ENCODE peak calls at places on chromosomes 2 and 18, in six cellular contexts. One of them, this sample, is unnamed. For H3K4me1 and H3K9me3, the result is how much of the 10 kb centered on the place peaks cover.

GRCh38 chr18:36496022-36496421 is 198.5 kb downstream of the FHOD3 start:
- DNase-seq in fibroblast of lung: peak
- DNase-seq in transverse colon: no peak
- DNase-seq in right lobe of liver: no peak
- DNase-seq in ovary: no peak
- DNase-seq in left ventricle myocardium inferior: no peak
- DNase-seq in this sample: no peak

GRCh38 chr2:72326759-72327158 is 179.1 kb upstream of the CYP26B1 start:
- DNase-seq in transverse colon: no peak
- DNase-seq in ovary: no peak
- DNase-seq in left ventricle myocardium inferior: no peak
- DNase-seq in right lobe of liver: no peak
- DNase-seq in fibroblast of lung: peak
- DNase-seq in this sample: no peak

GRCh38 chr2:239895116-239895515 is 130.0 kb downstream of the NDUFA10 start:
- DNase-seq in fibroblast of lung: no peak
- DNase-seq in left ventricle myocardium inferior: no peak
- DNase-seq in right lobe of liver: no peak
- DNase-seq in ovary: no peak
- DNase-seq in transverse colon: no peak
- DNase-seq in this sample: no peak

GRCh38 chr18:50441518-50441917 is 66.7 kb downstream of the SKA1 start:
- DNase-seq in ovary: no peak
- DNase-seq in right lobe of liver: no peak
- DNase-seq in transverse colon: no peak
- DNase-seq in left ventricle myocardium inferior: no peak
- DNase-seq in fibroblast of lung: peak
- DNase-seq in this sample: no peak

GRCh38 chr18:5628512-5629255 is 84.9 kb upstream of the EPB41L3 start:
- DNase-seq in left ventricle myocardium inferior: peak
- DNase-seq in fibroblast of lung: peak
- DNase-seq in ovary: peak
- DNase-seq in transverse colon: peak
- DNase-seq in right lobe of liver: peak
- DNase-seq in this sample: peak

GRCh38 chr2:18406219-18406618 is 154.2 kb downstream of the RDH14 start:
- DNase-seq in fibroblast of lung: no peak
- DNase-seq in transverse colon: no peak
- DNase-seq in ovary: no peak
- DNase-seq in right lobe of liver: no peak
- DNase-seq in left ventricle myocardium inferior: no peak
- DNase-seq in this sample: no peak

GRCh38 chr2:199910338-199911051 is 598 bp upstream of the C2orf69 start:
- DNase-seq in ovary: no peak
- DNase-seq in transverse colon: no peak
- DNase-seq in right lobe of liver: no peak
- DNase-seq in left ventricle myocardium inferior: no peak
- DNase-seq in fibroblast of lung: no peak
- DNase-seq in this sample: no peak

GRCh38 chr2:124983595-124983994 is 958.5 kb downstream of the CNTNAP5 start:
- DNase-seq in ovary: no peak
- DNase-seq in left ventricle myocardium inferior: no peak
- DNase-seq in fibroblast of lung: peak
- DNase-seq in right lobe of liver: no peak
- DNase-seq in transverse colon: no peak
- DNase-seq in this sample: no peak

GRCh38 chr2:25250331-25251031 is 82.1 kb upstream of the POMC start:
- DNase-seq in transverse colon: no peak
- DNase-seq in right lobe of liver: no peak
- DNase-seq in ovary: no peak
- DNase-seq in fibroblast of lung: peak
- DNase-seq in left ventricle myocardium inferior: no peak
- DNase-seq in this sample: no peak

GRCh38 chr2:218671077-218671653 is 637 bp downstream of the RNF25 start:
- DNase-seq in transverse colon: no peak
- DNase-seq in fibroblast of lung: peak
- DNase-seq in left ventricle myocardium inferior: no peak
- DNase-seq in right lobe of liver: no peak
- DNase-seq in ovary: no peak
- DNase-seq in this sample: no peak

GRCh38 chr2:166148811-166149400 is 21.1 kb upstream of the SCN1A start:
- DNase-seq in transverse colon: no peak
- DNase-seq in ovary: no peak
- DNase-seq in left ventricle myocardium inferior: peak
- DNase-seq in fibroblast of lung: no peak
- DNase-seq in right lobe of liver: no peak
- DNase-seq in this sample: no peak

GRCh38 chr2:176187306-176188217 is 906 bp upstream of the HOXD1 start:
- DNase-seq in left ventricle myocardium inferior: no peak
- DNase-seq in fibroblast of lung: no peak
- DNase-seq in right lobe of liver: no peak
- DNase-seq in transverse colon: peak
- DNase-seq in ovary: no peak
- DNase-seq in this sample: no peak

GRCh38 chr18:66440433-66440832 is 163.5 kb downstream of the CDH19 start:
- DNase-seq in fibroblast of lung: no peak
- DNase-seq in left ventricle myocardium inferior: no peak
- DNase-seq in transverse colon: no peak
- DNase-seq in right lobe of liver: peak
- DNase-seq in ovary: no peak
- DNase-seq in this sample: no peak

GRCh38 chr18:54220406-54220805 is 4.1 kb downstream of the MBD2 start:
- DNase-seq in fibroblast of lung: no peak
- DNase-seq in left ventricle myocardium inferior: no peak
- DNase-seq in transverse colon: no peak
- DNase-seq in ovary: no peak
- DNase-seq in right lobe of liver: no peak
- DNase-seq in this sample: no peak

GRCh38 chr18:62578980-62579511 is 56.2 kb downstream of the ZCCHC2 start:
- DNase-seq in transverse colon: no peak
- DNase-seq in right lobe of liver: no peak
- DNase-seq in ovary: no peak
- DNase-seq in left ventricle myocardium inferior: no peak
- DNase-seq in fibroblast of lung: no peak
- DNase-seq in this sample: no peak

GRCh38 chr2:134347756-134348155 is 93.9 kb downstream of the MGAT5 start:
- DNase-seq in right lobe of liver: no peak
- DNase-seq in transverse colon: no peak
- DNase-seq in fibroblast of lung: peak
- DNase-seq in ovary: no peak
- DNase-seq in left ventricle myocardium inferior: no peak
- DNase-seq in this sample: no peak

GRCh38 chr2:66574701-66575624 is 140.0 kb downstream of the MEIS1 start:
- DNase-seq in left ventricle myocardium inferior: peak
- DNase-seq in transverse colon: peak
- DNase-seq in ovary: peak
- DNase-seq in fibroblast of lung: peak
- DNase-seq in right lobe of liver: peak
- DNase-seq in this sample: no peak

GRCh38 chr2:197707316-197708213 is 2.4 kb downstream of the MARS2 start:
- DNase-seq in right lobe of liver: no peak
- DNase-seq in left ventricle myocardium inferior: no peak
- DNase-seq in transverse colon: no peak
- DNase-seq in fibroblast of lung: peak
- DNase-seq in ovary: no peak
- DNase-seq in this sample: no peak

GRCh38 chr2:148745151-148745851 is 100.8 kb downstream of the EPC2 start:
- DNase-seq in transverse colon: no peak
- DNase-seq in right lobe of liver: no peak
- DNase-seq in left ventricle myocardium inferior: no peak
- DNase-seq in fibroblast of lung: no peak
- DNase-seq in ovary: no peak
- DNase-seq in this sample: no peak

DNA sequence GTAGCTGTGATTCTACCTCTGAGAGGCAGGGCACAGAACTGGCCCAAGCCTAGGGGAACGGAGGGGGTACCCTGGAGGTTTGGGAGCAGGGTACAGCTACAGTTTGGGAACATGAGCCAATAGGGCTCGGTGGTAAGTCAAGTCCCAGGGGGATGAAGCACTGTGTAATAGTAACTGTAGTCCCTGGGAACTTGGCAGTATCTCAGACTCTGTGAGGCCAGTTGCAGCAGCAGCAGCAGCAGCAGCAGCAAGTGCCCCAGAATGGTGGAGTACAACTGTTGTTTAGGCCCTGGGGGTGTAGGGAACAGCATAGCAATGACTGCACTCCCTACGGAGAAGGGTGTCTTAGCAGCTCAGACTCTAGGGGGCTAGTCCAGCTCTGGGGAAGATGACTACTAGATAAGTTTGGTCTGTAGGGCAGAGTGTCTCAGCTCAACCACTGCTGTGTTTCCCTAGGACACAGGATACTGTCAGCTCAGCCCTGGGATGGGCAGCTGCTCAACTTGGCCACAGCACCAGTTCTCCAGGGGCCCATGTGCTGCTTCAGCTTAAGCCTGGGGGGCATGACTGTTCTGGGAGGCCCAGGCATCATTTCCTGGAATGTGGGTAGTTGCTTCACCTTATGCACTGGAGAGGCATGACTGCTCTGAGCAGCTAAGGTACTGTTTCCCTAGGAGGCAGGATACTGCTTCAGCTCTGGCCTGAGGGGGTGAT is 20.5 kb downstream of the CARF start:
- DNase-seq in ovary: no peak
- DNase-seq in right lobe of liver: no peak
- DNase-seq in transverse colon: no peak
- DNase-seq in fibroblast of lung: no peak
- DNase-seq in left ventricle myocardium inferior: no peak
- DNase-seq in this sample: no peak
- H3K4me1 ChIP-seq in ovary: under half
- H3K4me1 ChIP-seq in right lobe of liver: under half
- H3K4me1 ChIP-seq in transverse colon: under half
- H3K4me1 ChIP-seq in fibroblast of lung: under half
- H3K4me1 ChIP-seq in left ventricle myocardium inferior: under half
- H3K4me1 ChIP-seq in this sample: under half

GRCh38 chr2:569681-570080 is 107.5 kb downstream of the TMEM18 start:
- DNase-seq in right lobe of liver: no peak
- DNase-seq in fibroblast of lung: no peak
- DNase-seq in transverse colon: no peak
- DNase-seq in left ventricle myocardium inferior: no peak
- DNase-seq in ovary: no peak
- DNase-seq in this sample: no peak
- H3K9me3 ChIP-seq in right lobe of liver: under half
- H3K9me3 ChIP-seq in fibroblast of lung: under half
- H3K9me3 ChIP-seq in transverse colon: under half
- H3K9me3 ChIP-seq in left ventricle myocardium inferior: under half
- H3K9me3 ChIP-seq in ovary: under half
- H3K9me3 ChIP-seq in this sample: under half

GRCh38 chr2:153946036-153946435 is 74.3 kb downstream of the GALNT13 start:
- DNase-seq in fibroblast of lung: no peak
- DNase-seq in transverse colon: no peak
- DNase-seq in left ventricle myocardium inferior: no peak
- DNase-seq in ovary: no peak
- DNase-seq in right lobe of liver: no peak
- DNase-seq in this sample: no peak
- H3K27ac ChIP-seq in fibroblast of lung: no peak
- H3K27ac ChIP-seq in transverse colon: no peak
- H3K27ac ChIP-seq in left ventricle myocardium inferior: no peak
- H3K27ac ChIP-seq in ovary: no peak
- H3K27ac ChIP-seq in right lobe of liver: no peak
- H3K27ac ChIP-seq in this sample: no peak

GRCh38 chr2:111121873-111122630 is 1.3 kb downstream of the BCL2L11 start:
- DNase-seq in left ventricle myocardium inferior: peak
- DNase-seq in right lobe of liver: peak
- DNase-seq in transverse colon: peak
- DNase-seq in ovary: peak
- DNase-seq in fibroblast of lung: peak
- DNase-seq in this sample: peak
- H3K4me1 ChIP-seq in left ventricle myocardium inferior: half or more
- H3K4me1 ChIP-seq in right lobe of liver: under half
- H3K4me1 ChIP-seq in transverse colon: under half
- H3K4me1 ChIP-seq in ovary: under half
- H3K4me1 ChIP-seq in fibroblast of lung: under half
- H3K4me1 ChIP-seq in this sample: under half

DNA sequence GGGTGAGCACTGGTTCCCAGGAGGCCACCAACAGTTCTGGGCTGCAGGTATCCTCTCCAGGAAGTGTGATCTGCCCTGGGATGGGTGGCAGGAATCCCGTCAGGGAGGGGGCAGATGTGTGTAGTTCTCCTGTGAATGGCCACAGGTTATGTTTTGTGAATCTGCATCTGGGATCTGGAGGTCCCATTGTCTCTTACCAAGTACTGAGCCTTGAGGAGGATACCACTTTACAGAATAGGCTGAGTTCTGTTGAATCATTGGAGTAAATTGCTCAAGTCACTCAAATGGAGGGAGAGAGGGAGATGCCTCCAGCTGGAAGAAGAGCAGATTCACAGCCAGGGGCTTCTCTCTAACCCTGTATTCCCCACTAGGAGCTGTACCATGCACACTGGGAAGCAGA is 168.2 kb downstream of the ANKRD30B start:
- DNase-seq in fibroblast of lung: no peak
- DNase-seq in ovary: no peak
- DNase-seq in right lobe of liver: no peak
- DNase-seq in transverse colon: no peak
- DNase-seq in left ventricle myocardium inferior: no peak
- DNase-seq in this sample: no peak
- H3K9me3 ChIP-seq in fibroblast of lung: under half
- H3K9me3 ChIP-seq in ovary: under half
- H3K9me3 ChIP-seq in right lobe of liver: under half
- H3K9me3 ChIP-seq in transverse colon: under half
- H3K9me3 ChIP-seq in left ventricle myocardium inferior: under half
- H3K9me3 ChIP-seq in this sample: under half

DNA sequence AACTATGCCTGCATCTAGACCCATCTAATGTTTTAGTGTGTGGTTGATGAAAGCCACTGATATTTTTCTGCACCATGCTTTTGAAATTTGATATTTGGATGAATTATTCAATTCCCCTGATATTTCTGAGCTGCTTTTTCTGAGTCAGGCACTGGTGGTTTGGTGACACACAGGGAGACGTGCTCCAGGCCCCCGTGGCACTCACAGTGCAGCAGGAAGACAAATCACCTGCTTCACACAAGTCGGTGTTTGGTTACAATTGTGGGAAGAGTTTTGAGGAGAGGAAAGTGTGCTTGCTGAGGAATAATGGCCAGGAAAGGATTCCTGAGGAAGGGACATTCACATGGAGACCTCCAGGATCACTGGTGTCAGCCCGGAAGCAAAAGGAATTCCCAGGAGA is 179.7 kb downstream of the ACKR3 start:
- DNase-seq in transverse colon: no peak
- DNase-seq in fibroblast of lung: peak
- DNase-seq in left ventricle myocardium inferior: no peak
- DNase-seq in ovary: no peak
- DNase-seq in right lobe of liver: no peak
- DNase-seq in this sample: peak
- H3K27ac ChIP-seq in transverse colon: no peak
- H3K27ac ChIP-seq in fibroblast of lung: no peak
- H3K27ac ChIP-seq in left ventricle myocardium inferior: peak
- H3K27ac ChIP-seq in ovary: no peak
- H3K27ac ChIP-seq in right lobe of liver: no peak
- H3K27ac ChIP-seq in this sample: no peak

GRCh38 chr18:22344908-22345670 is 72.6 kb downstream of the CTAGE1 start:
- DNase-seq in left ventricle myocardium inferior: no peak
- DNase-seq in transverse colon: peak
- DNase-seq in ovary: no peak
- DNase-seq in fibroblast of lung: peak
- DNase-seq in right lobe of liver: no peak
- DNase-seq in this sample: no peak
- H3K4me1 ChIP-seq in left ventricle myocardium inferior: half or more
- H3K4me1 ChIP-seq in transverse colon: under half
- H3K4me1 ChIP-seq in ovary: under half
- H3K4me1 ChIP-seq in fibroblast of lung: under half
- H3K4me1 ChIP-seq in right lobe of liver: under half
- H3K4me1 ChIP-seq in this sample: under half

GRCh38 chr18:75353357-75353756 is 74.1 kb downstream of the SMIM21 start:
- DNase-seq in transverse colon: no peak
- DNase-seq in left ventricle myocardium inferior: no peak
- DNase-seq in fibroblast of lung: no peak
- DNase-seq in ovary: no peak
- DNase-seq in right lobe of liver: no peak
- DNase-seq in this sample: no peak
- H3K9me3 ChIP-seq in transverse colon: under half
- H3K9me3 ChIP-seq in left ventricle myocardium inferior: under half
- H3K9me3 ChIP-seq in fibroblast of lung: under half
- H3K9me3 ChIP-seq in ovary: under half
- H3K9me3 ChIP-seq in right lobe of liver: under half
- H3K9me3 ChIP-seq in this sample: under half